ENCODE peak calls at places on chromosomes 7 and 10, in nine cellular contexts. X is psoas muscle, T is left cardiac atrium, N is C1 segment of cervical spinal cord, S is A673, H is keratinocyte, Z is mesothelial cell of epicardium, A is hepatic stellate cell, C is AG04450. B is an unnamed sample.
A peak's percentile ranks its signal among the peaks of the same experiment; 100 is the strongest.

GRCh38 chr10:84537447-84537931 is 209.1 kb downstream of the CCSER2 start:
- DNase-seq in Z (no peak), S (peak; percentile 76), N (no peak), H (no peak), X (peak; percentile 66), T (peak; percentile 68), A (peak; percentile 71), C (peak; percentile 21), B (peak; percentile 67)

GRCh38 chr7:38186593-38187314 is 8.7 kb downstream of the STARD3NL start:
- DNase-seq in X (no peak), N (no peak), H (no peak), Z (no peak), T (no peak), S (peak; percentile 42), A (no peak), C (no peak), B (peak; percentile 86)

GRCh38 chr10:95790982-95791381 is 35.0 kb downstream of the ENTPD1 start:
- DNase-seq in Z (no peak), C (no peak), S (no peak), H (no peak), N (no peak), A (no peak), X (no peak), T (no peak), B (no peak)

GRCh38 chr10:45408421-45409319 is 34.7 kb downstream of the ALOX5 start:
- DNase-seq in C (no peak), Z (no peak), S (no peak), H (no peak), T (no peak), N (no peak), A (no peak), X (peak; percentile 52), B (no peak)

GRCh38 chr7:83210459-83210858 is 47.8 kb upstream of the PCLO start:
- DNase-seq in H (no peak), N (no peak), C (no peak), S (no peak), Z (no peak), A (no peak), T (no peak), X (no peak), B (no peak)

GRCh38 chr10:22821501-22821900 is 106.4 kb upstream of the ARMC3 start:
- DNase-seq in C (no peak), H (no peak), N (no peak), Z (no peak), T (no peak), X (no peak), A (peak; percentile 33), S (peak; percentile 32), B (peak; percentile 84)

GRCh38 chr7:134684165-134684564 is 37.5 kb downstream of the BPGM start:
- DNase-seq in S (no peak), C (no peak), N (no peak), T (no peak), X (no peak), Z (no peak), A (no peak), H (no peak), B (no peak)

GRCh38 chr10:114492351-114493037 is 88.2 kb upstream of the AFAP1L2 start:
- DNase-seq in A (no peak), S (peak; percentile 64), Z (no peak), N (no peak), H (no peak), X (no peak), T (no peak), C (no peak), B (peak; percentile 14)

GRCh38 chr7:134645935-134646334 is 718 bp upstream of the BPGM start:
- DNase-seq in S (peak; percentile 19), Z (no peak), A (no peak), N (no peak), H (no peak), T (no peak), X (no peak), C (no peak), B (peak; percentile 55)

GRCh38 chr10:92627845-92628480 is 35.0 kb downstream of the KIF11 start:
- DNase-seq in N (peak; percentile 0), X (no peak), Z (no peak), C (no peak), H (no peak), T (no peak), S (peak; percentile 59), A (no peak), B (no peak)

GRCh38 chr10:76050291-76050625 is 618.8 kb downstream of the LRMDA start:
- DNase-seq in C (no peak), S (no peak), H (no peak), T (no peak), A (no peak), X (no peak), N (no peak), Z (no peak), B (no peak)

GRCh38 chr7:140231779-140232491 is 55.2 kb upstream of the KDM7A start:
- DNase-seq in Z (no peak), H (no peak), X (no peak), S (no peak), A (no peak), N (no peak), T (no peak), C (no peak), B (no peak)

GRCh38 chr10:76453328-76453727 is 1021.9 kb downstream of the LRMDA start:
- DNase-seq in T (no peak), X (no peak), H (no peak), C (no peak), S (no peak), A (no peak), Z (no peak), N (no peak), B (no peak)

GRCh38 chr7:24587853-24588252 is 14.6 kb downstream of the PALS2 start:
- DNase-seq in Z (no peak), N (no peak), H (no peak), S (peak; percentile 62), X (peak; percentile 47), T (no peak), A (no peak), C (no peak), B (peak; percentile 9)

GRCh38 chr10:12697741-12698140 is 303.8 kb downstream of the CCDC3 start:
- DNase-seq in H (no peak), C (no peak), Z (no peak), A (no peak), X (no peak), N (peak; percentile 9), S (no peak), T (no peak), B (no peak)

GRCh38 chr10:5525581-5526271 is 965 bp downstream of the CALML3 start:
- DNase-seq in X (peak; percentile 44), Z (no peak), C (no peak), A (no peak), H (no peak), T (no peak), N (no peak), S (no peak), B (no peak)

GRCh38 chr7:92680458-92680857 is 90.3 kb upstream of the FAM133B start:
- DNase-seq in T (no peak), X (no peak), H (no peak), C (no peak), Z (no peak), A (no peak), S (peak; percentile 12), N (no peak), B (peak; percentile 48)

GRCh38 chr7:135672560-135673359 is 10.4 kb downstream of the STMP1 start:
- DNase-seq in H (no peak), C (peak; percentile 58), A (peak; percentile 64), N (no peak), Z (no peak), T (no peak), S (peak; percentile 74), X (no peak), B (peak; percentile 71)

GRCh38 chr7:144818516-144818915 is 17.3 kb downstream of the TPK1 start:
- DNase-seq in Z (no peak), T (no peak), H (no peak), A (no peak), X (no peak), S (no peak), C (no peak), N (no peak), B (no peak)

GRCh38 chr10:15630353-15630752 is 89.4 kb downstream of the ITGA8 start:
- DNase-seq in T (no peak), C (no peak), X (no peak), A (no peak), Z (no peak), S (no peak), H (no peak), N (no peak), B (no peak)

GRCh38 chr10:98344589-98345038 is 70.4 kb downstream of the PYROXD2 start:
- DNase-seq in H (no peak), T (peak; percentile 83), S (no peak), N (no peak), C (peak; percentile 42), A (no peak), X (peak; percentile 93), Z (no peak), B (peak; percentile 73)

GRCh38 chr10:108052981-108053380 is 888.5 kb upstream of the SORCS1 start:
- DNase-seq in H (no peak), T (no peak), C (no peak), A (no peak), X (no peak), S (peak; percentile 64), Z (no peak), N (no peak), B (no peak)

GRCh38 chr10:77609781-77610272 is 27.8 kb downstream of the KCNMA1 start:
- DNase-seq in C (no peak), S (no peak), H (no peak), T (no peak), Z (no peak), A (no peak), N (no peak), X (no peak), B (no peak)

GRCh38 chr10:88705951-88706350 is at the start of gene LIPK:
- DNase-seq in X (no peak), N (no peak), H (no peak), T (no peak), S (no peak), A (no peak), Z (no peak), C (no peak), B (no peak)

GRCh38 chr7:144378651-144379050 is 23.4 kb downstream of the ARHGEF5 start:
- DNase-seq in H (no peak), A (no peak), C (no peak), Z (no peak), S (no peak), N (no peak), X (no peak), T (no peak), B (no peak)

GRCh38 chr10:71595649-71596048 is 123.9 kb downstream of the C10orf105 start:
- DNase-seq in S (no peak), Z (no peak), X (no peak), A (no peak), N (peak; percentile 30), H (no peak), C (no peak), T (no peak), B (no peak)

GRCh38 chr7:128035712-128036111 is 4.5 kb upstream of the LRRC4 start:
- DNase-seq in X (no peak), C (no peak), Z (no peak), H (no peak), S (peak; percentile 55), N (no peak), T (no peak), A (peak; percentile 42), B (peak; percentile 22)

GRCh38 chr7:47470567-47471357 is 111.1 kb downstream of the TNS3 start:
- DNase-seq in X (no peak), S (no peak), H (no peak), T (no peak), A (no peak), N (no peak), Z (no peak), C (no peak), B (no peak)

GRCh38 chr7:5396542-5396941 is 27.1 kb downstream of the TNRC18 start:
- DNase-seq in C (no peak), N (no peak), A (no peak), H (no peak), Z (no peak), X (no peak), T (no peak), S (peak; percentile 68), B (peak; percentile 51)

GRCh38 chr7:79820387-79820786 is 314.2 kb upstream of the GNAI1 start:
- DNase-seq in A (peak; percentile 22), S (peak; percentile 33), H (no peak), C (peak; percentile 68), Z (peak; percentile 71), T (peak; percentile 65), N (peak; percentile 2), X (peak; percentile 63), B (peak; percentile 17)